ENCODE peak calls at places on chromosomes 4 and X, in four cellular contexts. B is GM23338, Q is K562, S is GM12878. I is an unnamed sample.
A peak's percentile ranks its signal among the peaks of the same experiment; 100 is the strongest.

GRCh38 chr4:10083331-10083769 is 33.2 kb downstream of the WDR1 start:
- DNase-seq in S (no peak), B (no peak), Q (no peak), I (no peak)

GRCh38 chrX:137548261-137548660 is 17.7 kb upstream of the ZIC3 start:
- DNase-seq in Q (no peak), B (no peak), S (no peak), I (no peak)

GRCh38 chrX:123060986-123061385 is 123.1 kb upstream of the GRIA3 start:
- DNase-seq in Q (no peak), B (no peak), S (no peak), I (no peak)

GRCh38 chrX:87626996-87627395 is 109.4 kb downstream of the KLHL4 start:
- DNase-seq in S (no peak), B (no peak), Q (no peak), I (no peak)

GRCh38 chr4:101140228-101140627 is 207.1 kb downstream of the PPP3CA start:
- DNase-seq in S (no peak), Q (no peak), B (no peak), I (no peak)

GRCh38 chr4:145773581-145774234 is 93.8 kb downstream of the C4orf51 start:
- DNase-seq in S (peak; percentile 37), Q (no peak), B (no peak), I (no peak)

GRCh38 chr4:80173387-80173786 is 23.9 kb upstream of the PRDM8 start:
- DNase-seq in B (no peak), Q (no peak), S (no peak), I (no peak)

GRCh38 chr4:16745009-16745408 is 153.4 kb downstream of the LDB2 start:
- DNase-seq in S (no peak), Q (no peak), B (no peak), I (no peak)

GRCh38 chrX:102978594-102978993 is 41.5 kb downstream of the RAB40AL start:
- DNase-seq in B (peak; percentile 0), S (no peak), Q (no peak), I (no peak)

GRCh38 chr4:158018090-158018808 is 154.6 kb downstream of the GASK1B start:
- DNase-seq in S (no peak), B (no peak), Q (no peak), I (no peak)

GRCh38 chrX:2325076-2325784 is 175.5 kb downstream of the DHRSX start:
- DNase-seq in B (no peak), Q (peak; percentile 45), S (peak; percentile 63), I (no peak)

GRCh38 chr4:70703695-70704332 is 15.5 kb downstream of the UTP3 start:
- DNase-seq in B (peak; percentile 41), Q (no peak), S (no peak), I (no peak)

GRCh38 chrX:15751160-15751819 is 13.2 kb downstream of the CA5B start:
- DNase-seq in B (no peak), S (no peak), Q (no peak), I (no peak)

DNA sequence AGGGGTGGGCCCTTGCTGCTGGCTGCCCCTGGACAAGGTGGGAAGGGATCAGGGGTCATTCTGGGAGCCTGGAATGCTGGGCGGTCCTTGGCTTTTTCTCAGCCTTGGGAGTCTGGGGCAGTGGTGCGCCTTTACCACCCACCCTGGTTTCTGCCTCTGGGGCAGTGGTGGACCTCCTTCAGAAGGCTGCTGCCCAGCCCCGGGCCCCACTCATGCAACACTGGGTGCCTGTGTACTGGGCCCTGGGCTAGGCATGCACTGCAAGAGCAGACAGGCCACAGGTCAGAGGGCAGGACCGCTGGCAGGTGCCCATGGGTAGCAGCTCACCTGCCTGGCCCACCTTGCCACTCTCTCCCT is 4.3 kb downstream of the SH3BP2 start:
- DNase-seq in S (no peak), B (no peak), Q (no peak), I (no peak)
- TF ChIP-seq JUNB in S (no peak), B (no peak), Q (no peak), I (no peak)

GRCh38 chrX:46574337-46574940 is 874 bp downstream of the CHST7 start:
- DNase-seq in B (peak; percentile 38), Q (no peak), S (no peak), I (peak; percentile 12)

GRCh38 chrX:46574941-46575381 is 1.4 kb downstream of the CHST7 start:
- DNase-seq in S (no peak), Q (no peak), B (peak; percentile 37), I (no peak)

GRCh38 chrX:46573896-46574336 is 351 bp downstream of the CHST7 start:
- DNase-seq in B (peak; percentile 77), Q (no peak), S (no peak), I (peak; percentile 53)

GRCh38 chrX:46572295-46572936 is 1.1 kb upstream of the CHST7 start:
- DNase-seq in Q (peak; percentile 8), S (peak; percentile 64), B (no peak), I (no peak)

DNA sequence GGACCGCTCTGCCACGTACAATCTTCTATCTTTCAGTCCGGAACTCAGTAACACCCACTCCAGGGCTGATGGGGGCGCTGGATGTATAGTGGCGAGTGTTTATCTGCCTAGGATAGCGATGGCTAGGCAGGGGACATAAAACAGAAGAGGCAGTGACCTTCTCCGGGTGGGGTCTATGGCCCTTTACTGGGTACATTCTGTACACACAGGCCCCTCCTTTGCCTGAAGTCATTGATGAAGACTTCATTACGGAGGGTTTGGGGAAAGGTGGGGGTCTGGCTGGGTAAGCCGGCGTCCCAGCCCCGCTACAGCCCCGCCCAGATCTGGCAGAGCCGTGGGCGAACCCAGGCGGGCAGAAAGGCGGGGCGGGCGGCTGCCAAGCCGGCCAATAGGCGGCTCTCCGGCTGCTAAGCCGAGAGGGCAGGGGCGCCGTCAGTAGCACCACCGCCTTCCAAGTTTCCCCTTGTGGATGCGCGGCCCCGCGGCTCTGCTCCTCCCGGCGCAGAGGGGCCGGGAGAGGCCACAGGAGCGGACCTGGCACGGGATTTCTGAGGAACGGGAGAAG is at the start of gene CHST7:
- DNase-seq in B (peak; percentile 76), Q (no peak), S (no peak), I (peak; percentile 54)
- TF ChIP-seq POLR2AphosphoS5 in B (no peak), Q (no peak), S (no peak), I (no peak)

GRCh38 chr4:81757706-81758105 is 286.0 kb upstream of the RASGEF1B start:
- DNase-seq in Q (no peak), B (peak; percentile 10), S (no peak), I (no peak)

GRCh38 chr4:81754169-81754568 is 282.5 kb upstream of the RASGEF1B start:
- DNase-seq in Q (no peak), S (no peak), B (no peak), I (no peak)

GRCh38 chr4:81758865-81759264 is 287.2 kb upstream of the RASGEF1B start:
- DNase-seq in B (no peak), Q (no peak), S (no peak), I (no peak)

GRCh38 chr4:81756042-81756441 is 284.3 kb upstream of the RASGEF1B start:
- DNase-seq in B (no peak), Q (no peak), S (no peak), I (no peak)

GRCh38 chr4:81756973-81757372 is 285.3 kb upstream of the RASGEF1B start:
- DNase-seq in B (no peak), Q (no peak), S (peak; percentile 8), I (no peak)
- TF ChIP-seq JUNB in B (no peak), Q (no peak), S (no peak), I (no peak)

DNA sequence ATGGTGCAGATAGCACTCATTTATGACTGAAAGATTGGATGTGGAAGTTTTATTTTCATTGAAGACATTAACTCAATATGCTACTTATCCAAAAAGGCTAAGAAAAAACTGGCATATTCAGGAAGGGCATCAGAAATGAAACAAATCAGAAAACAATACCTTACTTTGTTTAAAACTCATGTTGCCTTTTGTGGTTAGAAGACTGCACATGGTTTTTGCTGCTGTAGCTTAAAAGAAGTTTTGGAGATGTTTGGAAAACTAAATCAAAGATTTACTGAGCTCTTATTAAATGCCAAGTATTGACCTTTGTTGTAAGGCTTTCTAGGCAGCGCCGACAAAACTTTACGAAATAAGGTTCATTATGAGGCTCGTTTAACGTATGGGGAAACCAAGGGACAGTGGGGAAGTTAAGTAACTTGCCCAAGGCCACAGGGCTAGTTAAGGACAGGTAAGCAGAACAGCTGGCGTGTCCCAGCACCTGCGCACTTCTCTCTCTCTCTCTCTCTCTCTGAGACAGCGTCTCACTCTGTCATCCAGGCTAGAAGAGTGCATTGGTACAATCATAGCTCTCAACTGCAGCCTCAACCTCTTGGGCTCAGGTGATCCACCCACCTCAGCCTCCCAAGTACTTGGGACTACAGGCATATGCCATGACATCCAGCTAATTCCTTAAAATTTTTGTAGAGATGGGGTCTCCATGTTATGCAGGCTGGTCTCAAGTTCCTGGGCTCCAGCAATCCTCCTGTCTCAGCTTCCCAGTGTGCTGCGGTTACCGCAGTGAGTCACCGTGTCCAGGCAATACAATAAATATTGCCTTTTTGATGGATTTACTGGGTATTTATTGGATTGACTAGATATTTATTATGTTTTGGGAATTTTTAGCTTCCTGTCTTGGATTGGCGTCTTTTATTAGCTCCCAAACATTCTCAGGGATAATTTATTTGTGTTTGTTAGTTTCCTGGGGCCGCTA is 16.1 kb downstream of the LRP2BP start:
- DNase-seq in Q (no peak), B (no peak), S (no peak), I (no peak)
- TF ChIP-seq POLR2AphosphoS5 in Q (no peak), B (no peak), S (peak; percentile 45), I (no peak)

DNA sequence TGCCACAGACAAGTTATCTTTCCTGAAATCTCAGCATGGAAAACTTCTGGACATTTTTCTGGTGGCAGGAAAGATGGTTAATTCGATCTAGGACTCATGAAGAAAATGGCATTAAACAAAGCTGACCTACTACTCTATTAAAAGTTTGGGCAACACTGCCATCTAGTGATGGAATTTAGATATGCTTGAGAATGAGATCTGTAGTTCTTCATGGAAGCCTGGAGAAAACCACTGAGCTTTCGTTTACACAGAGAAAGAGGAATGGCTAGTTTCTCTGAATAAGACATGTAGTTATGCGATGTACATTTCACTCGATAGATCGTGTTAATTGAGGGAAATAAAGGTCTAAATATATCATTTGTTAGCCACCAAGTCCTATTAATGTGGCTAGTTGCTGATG is 51.7 kb upstream of the CHRDL1 start:
- DNase-seq in S (peak; percentile 23), B (peak; percentile 68), Q (peak; percentile 45), I (peak; percentile 32)
- TF ChIP-seq JUNB in S (no peak), B (no peak), Q (no peak), I (no peak)